ENCODE peak calls at places on chromosomes 5 and 9, in eight cellular contexts. Y is uterus, F is heart right ventricle, V is hepatocyte, U is A673, J is colonic mucosa, S is left ventricle myocardium inferior, H is IMR-90. T is an unnamed sample.

GRCh38 chr9:83583151-83584014 is 39.6 kb upstream of the IDNK start:
- DNase-seq in Y (peak), F (peak), V (peak), U (peak), J (peak), S (peak), H (peak), T (no peak)

GRCh38 chr9:22141906-22142305 is 132.8 kb upstream of the CDKN2B start:
- DNase-seq in Y (no peak), F (peak), V (peak), U (no peak), J (no peak), S (no peak), H (peak), T (no peak)

GRCh38 chr5:10602031-10602806 is 38.3 kb downstream of the ANKRD33B start:
- DNase-seq in Y (no peak), F (peak), V (no peak), U (no peak), J (no peak), S (peak), H (no peak), T (no peak)

GRCh38 chr5:75342836-75343235 is 5.8 kb downstream of the HMGCR start:
- DNase-seq in Y (no peak), F (no peak), V (no peak), U (no peak), J (no peak), S (no peak), H (peak), T (no peak)

GRCh38 chr5:66002415-66002814 is 76.0 kb downstream of the ERBIN start:
- DNase-seq in Y (no peak), F (no peak), V (no peak), U (no peak), J (no peak), S (no peak), H (no peak), T (no peak)

GRCh38 chr5:174235226-174235992 is 189.9 kb downstream of the NSG2 start:
- DNase-seq in Y (no peak), F (no peak), V (no peak), U (no peak), J (no peak), S (no peak), H (no peak), T (no peak)

GRCh38 chr5:151799407-151799806 is 27.7 kb downstream of the G3BP1 start:
- DNase-seq in Y (no peak), F (no peak), V (no peak), U (no peak), J (no peak), S (no peak), H (peak), T (no peak)

GRCh38 chr9:70832487-70832886 is 288.9 kb downstream of the TRPM3 start:
- DNase-seq in Y (no peak), F (no peak), V (no peak), U (no peak), J (no peak), S (no peak), H (no peak), T (no peak)

GRCh38 chr9:105138306-105138801 is 106.1 kb upstream of the SLC44A1 start:
- DNase-seq in Y (peak), F (peak), V (peak), U (no peak), J (peak), S (peak), H (no peak), T (no peak)

GRCh38 chr5:35671516-35671915 is 53.9 kb downstream of the SPEF2 start:
- DNase-seq in Y (no peak), F (no peak), V (no peak), U (no peak), J (no peak), S (no peak), H (no peak), T (no peak)

GRCh38 chr9:113299800-113300292 is 3.3 kb downstream of the RNF183 start:
- DNase-seq in Y (no peak), F (peak), V (peak), U (no peak), J (peak), S (no peak), H (no peak), T (no peak)

GRCh38 chr5:136080483-136081180 is 51.8 kb downstream of the TGFBI start:
- DNase-seq in Y (peak), F (peak), V (peak), U (peak), J (peak), S (peak), H (peak), T (peak)

GRCh38 chr5:143782588-143783386 is 29.2 kb upstream of the HMHB1 start:
- DNase-seq in Y (no peak), F (no peak), V (no peak), U (no peak), J (no peak), S (no peak), H (no peak), T (no peak)

GRCh38 chr5:170470808-170471404 is 32.9 kb upstream of the KCNIP1 start:
- DNase-seq in Y (no peak), F (no peak), V (no peak), U (no peak), J (no peak), S (no peak), H (no peak), T (no peak)

GRCh38 chr5:5558102-5558501 is 135.6 kb downstream of the ICE1 start:
- DNase-seq in Y (no peak), F (no peak), V (no peak), U (no peak), J (no peak), S (no peak), H (no peak), T (no peak)

GRCh38 chr5:74225587-74225986 is 414.9 kb downstream of the ENC1 start:
- DNase-seq in Y (no peak), F (no peak), V (no peak), U (no peak), J (no peak), S (no peak), H (no peak), T (no peak)

GRCh38 chr9:2286825-2287455 is 271.8 kb downstream of the SMARCA2 start:
- DNase-seq in Y (no peak), F (no peak), V (peak), U (no peak), J (no peak), S (no peak), H (no peak), T (no peak)

GRCh38 chr5:129664336-129664937 is 83.5 kb upstream of the MINAR2 start:
- DNase-seq in Y (peak), F (peak), V (peak), U (peak), J (peak), S (no peak), H (peak), T (no peak)

GRCh38 chr9:8825600-8826147 is 1026.1 kb upstream of the DMAC1 start:
- DNase-seq in Y (no peak), F (no peak), V (no peak), U (no peak), J (no peak), S (no peak), H (no peak), T (no peak)

GRCh38 chr9:81824802-81825770 is 103.1 kb upstream of the SPATA31D4 start:
- DNase-seq in Y (no peak), F (no peak), V (no peak), U (no peak), J (no peak), S (no peak), H (no peak), T (no peak)

DNA sequence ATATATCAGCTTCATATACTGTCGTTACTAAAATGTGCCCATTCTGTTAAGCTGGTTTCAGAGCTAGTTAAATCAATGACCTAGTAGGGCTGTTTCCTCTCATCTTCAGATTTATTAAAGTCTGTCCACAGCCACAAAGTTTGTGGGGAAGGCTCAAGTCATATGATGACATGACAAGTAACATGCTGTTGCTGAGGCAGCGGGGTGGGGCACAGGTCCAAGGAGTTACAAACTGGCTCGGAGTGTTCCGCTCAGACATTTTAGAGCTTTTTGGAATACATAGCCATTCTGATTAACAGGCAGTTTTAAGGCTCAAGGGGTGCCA is 2.7 kb upstream of the ANP32B start:
- DNase-seq in Y (peak), F (peak), V (no peak), U (no peak), J (peak), S (peak), H (no peak), T (no peak)
- H3K27ac ChIP-seq in Y (peak), F (peak), V (no peak), U (no peak), J (no peak), S (peak), H (no peak), T (no peak)

GRCh38 chr9:120932086-120932818 is 5.7 kb upstream of the TRAF1 start:
- DNase-seq in Y (no peak), F (no peak), V (no peak), U (no peak), J (no peak), S (no peak), H (no peak), T (peak)
- H3K4me3 ChIP-seq in Y (no peak), F (no peak), V (no peak), U (no peak), J (no peak), S (peak), H (no peak), T (peak)

GRCh38 chr9:88661759-88662158 is 126.8 kb downstream of the NXNL2 start:
- DNase-seq in Y (no peak), F (no peak), V (no peak), U (peak), J (no peak), S (no peak), H (no peak), T (no peak)

GRCh38 chr9:88657893-88658292 is 122.9 kb downstream of the NXNL2 start:
- DNase-seq in Y (no peak), F (no peak), V (no peak), U (no peak), J (no peak), S (no peak), H (peak), T (no peak)

GRCh38 chr9:88658311-88658822 is 123.4 kb downstream of the NXNL2 start:
- DNase-seq in Y (peak), F (peak), V (peak), U (peak), J (peak), S (peak), H (no peak), T (no peak)

GRCh38 chr9:88659126-88659525 is 124.1 kb downstream of the NXNL2 start:
- DNase-seq in Y (no peak), F (no peak), V (no peak), U (no peak), J (no peak), S (no peak), H (no peak), T (no peak)

GRCh38 chr9:88660611-88661010 is 125.6 kb downstream of the NXNL2 start:
- DNase-seq in Y (no peak), F (no peak), V (peak), U (peak), J (no peak), S (no peak), H (peak), T (no peak)
- TF ChIP-seq CTCF in Y (no peak), F (no peak), V (peak), U (peak), J (no peak), S (peak), H (peak), T (no peak)

GRCh38 chr9:110801426-110801825 is 132.8 kb downstream of the MUSK start:
- DNase-seq in Y (no peak), F (no peak), V (no peak), U (no peak), J (no peak), S (no peak), H (no peak), T (no peak)
- H3K27ac ChIP-seq in Y (no peak), F (no peak), V (no peak), U (no peak), J (no peak), S (no peak), H (peak), T (no peak)

DNA sequence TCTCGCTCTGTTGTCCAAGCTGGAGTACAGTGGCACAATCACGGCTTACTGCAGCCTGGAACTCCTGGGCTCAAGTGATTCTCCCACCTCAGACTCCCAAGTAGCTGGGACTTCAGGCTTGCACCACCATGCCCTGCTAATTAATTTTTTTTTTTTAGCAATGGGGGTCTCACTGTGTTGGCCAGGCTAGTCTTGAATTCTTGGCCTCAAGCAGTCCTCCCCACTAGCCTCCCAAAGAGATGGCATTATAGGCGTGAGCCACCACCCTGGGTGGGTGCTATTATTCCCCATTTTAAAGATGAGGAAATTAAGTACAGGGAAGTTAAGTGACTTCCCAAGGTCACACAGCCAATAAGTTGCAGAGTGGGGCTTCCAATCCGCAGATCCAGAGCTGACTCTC is 1.7 kb downstream of the NNT start:
- DNase-seq in Y (no peak), F (no peak), V (no peak), U (no peak), J (no peak), S (no peak), H (no peak), T (no peak)
- H3K4me3 ChIP-seq in Y (no peak), F (no peak), V (no peak), U (no peak), J (peak), S (peak), H (no peak), T (no peak)

GRCh38 chr9:5428794-5429528 is 8.8 kb downstream of the PLGRKT start:
- DNase-seq in Y (no peak), F (no peak), V (no peak), U (no peak), J (no peak), S (no peak), H (no peak), T (no peak)
- TF ChIP-seq CTCF in Y (no peak), F (no peak), V (no peak), U (no peak), J (no peak), S (no peak), H (no peak), T (no peak)

DNA sequence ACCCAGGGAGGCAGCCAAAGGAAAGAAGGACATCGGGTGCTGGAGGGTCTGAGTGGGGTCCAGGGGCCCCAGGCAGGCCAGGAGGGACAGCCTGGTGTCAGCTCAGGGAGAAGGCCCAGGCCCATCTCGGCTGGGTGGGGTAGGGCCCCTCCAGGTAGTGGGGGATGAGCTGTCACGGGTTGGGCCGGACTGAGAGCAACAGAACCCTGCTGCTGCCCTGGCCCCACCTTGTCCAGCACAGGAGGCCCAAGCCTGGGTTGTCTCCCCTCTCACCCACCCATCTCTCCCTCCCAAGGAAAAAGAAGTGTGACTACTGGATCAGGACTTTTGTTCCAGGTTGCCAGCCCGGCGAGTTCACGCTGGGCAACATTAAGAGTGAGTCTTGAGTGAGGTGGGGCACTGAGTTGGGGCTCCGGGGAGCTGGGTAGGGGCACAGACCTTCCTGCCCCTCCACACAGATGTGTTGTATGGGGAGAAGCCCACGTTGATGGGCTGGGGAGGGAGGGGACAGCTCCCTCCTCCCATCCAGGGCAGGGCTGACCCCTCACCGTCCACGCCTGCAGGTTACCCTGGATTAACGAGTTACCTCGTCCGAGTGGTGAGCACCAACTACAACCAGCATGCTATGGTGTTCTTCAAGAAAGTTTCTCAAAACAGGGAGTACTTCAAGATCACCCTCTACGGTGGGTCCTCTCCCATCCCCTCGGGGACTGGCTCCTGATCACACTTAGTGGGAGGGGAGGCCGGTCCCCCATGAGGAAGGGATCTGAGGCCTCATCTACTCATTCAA is 2.3 kb downstream of the LCN2 start:
- DNase-seq in Y (no peak), F (no peak), V (peak), U (no peak), J (no peak), S (no peak), H (no peak), T (no peak)
- H3K27ac ChIP-seq in Y (no peak), F (no peak), V (no peak), U (no peak), J (no peak), S (no peak), H (no peak), T (no peak)

GRCh38 chr5:177232358-177232757 is 71.2 kb downstream of the RAB24 start:
- DNase-seq in Y (no peak), F (no peak), V (no peak), U (peak), J (no peak), S (no peak), H (no peak), T (no peak)
- H3K4me3 ChIP-seq in Y (no peak), F (no peak), V (no peak), U (no peak), J (no peak), S (no peak), H (no peak), T (no peak)

DNA sequence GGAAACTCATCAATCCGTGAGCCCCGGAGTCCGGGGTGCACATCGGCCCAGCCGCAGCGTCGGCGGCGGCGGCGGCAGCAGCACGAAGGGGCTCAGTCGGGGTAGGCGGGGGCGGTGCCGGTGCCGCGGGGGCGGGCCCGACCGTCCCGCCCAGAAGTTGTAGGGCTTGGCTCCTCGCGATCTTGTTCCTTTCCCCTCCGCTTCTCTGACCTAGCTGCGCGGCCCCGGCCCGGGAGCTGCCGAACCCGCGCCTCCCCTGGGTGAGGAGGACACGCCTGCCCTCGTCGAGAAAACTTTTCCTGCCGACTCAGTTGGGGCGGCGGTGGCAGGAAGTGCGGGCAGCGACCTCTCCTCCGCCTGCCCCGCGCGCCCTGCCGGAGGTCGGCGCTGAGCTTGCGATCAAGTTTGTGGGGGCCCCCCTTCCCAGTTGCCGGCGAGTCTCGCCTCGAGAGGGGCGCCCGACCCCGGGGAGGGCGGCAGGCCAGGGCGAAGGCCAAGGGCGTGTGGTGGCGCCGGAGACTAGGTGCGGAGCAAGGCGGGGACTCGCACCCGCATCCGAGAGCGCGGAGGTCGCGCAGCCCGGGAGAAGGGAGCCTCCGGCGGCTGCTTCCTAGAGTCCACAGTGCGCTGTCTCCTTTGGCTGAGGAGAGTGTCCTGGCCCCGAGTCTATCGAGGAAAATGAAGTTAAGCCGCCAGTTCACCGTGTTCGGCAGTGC is at the start of gene MAN2A1:
- DNase-seq in Y (peak), F (peak), V (peak), U (peak), J (peak), S (peak), H (peak), T (peak)
- TF ChIP-seq CTCF in Y (no peak), F (no peak), V (peak), U (no peak), J (no peak), S (no peak), H (no peak), T (no peak)